ENCODE peak calls at places on chromosomes 6 and 20, in five cellular contexts. Z, J, F, Q and E are unnamed samples.

GRCh38 chr6:115740907-115741306 is 319.8 kb downstream of the FRK start:
- DNase-seq in Z (no peak), J (no peak), F (no peak), Q (no peak), E (no peak)

GRCh38 chr6:3001773-3002293 is 2.1 kb downstream of the NQO2 start:
- DNase-seq in Z (peak), J (no peak), F (no peak), Q (peak), E (peak)

GRCh38 chr6:45082091-45082490 is 246.0 kb upstream of the RUNX2 start:
- DNase-seq in Z (no peak), J (no peak), F (no peak), Q (no peak), E (no peak)

GRCh38 chr6:126123226-126123625 is 136.9 kb downstream of the TRMT11 start:
- DNase-seq in Z (peak), J (no peak), F (no peak), Q (peak), E (peak)

GRCh38 chr20:50325651-50326050 is 135.0 kb downstream of the CEBPB start:
- DNase-seq in Z (no peak), J (no peak), F (no peak), Q (no peak), E (no peak)

GRCh38 chr6:11835065-11835464 is 56.5 kb upstream of the ADTRP start:
- DNase-seq in Z (no peak), J (no peak), F (no peak), Q (no peak), E (no peak)

GRCh38 chr6:139611327-139611958 is 237.0 kb upstream of the CITED2 start:
- DNase-seq in Z (no peak), J (no peak), F (no peak), Q (no peak), E (no peak)

GRCh38 chr20:46751856-46752255 is 42.4 kb downstream of the SLC2A10 start:
- DNase-seq in Z (no peak), J (no peak), F (no peak), Q (peak), E (no peak)

GRCh38 chr20:14232650-14233049 is 104.8 kb downstream of the FLRT3 start:
- DNase-seq in Z (no peak), J (no peak), F (no peak), Q (no peak), E (no peak)

GRCh38 chr6:169288591-169288990 is 34.9 kb upstream of the THBS2 start:
- DNase-seq in Z (no peak), J (no peak), F (no peak), Q (no peak), E (peak)

GRCh38 chr6:33981861-33982260 is 164.0 kb downstream of the GRM4 start:
- DNase-seq in Z (no peak), J (no peak), F (no peak), Q (no peak), E (no peak)

GRCh38 chr20:25493748-25494505 is 86.5 kb downstream of the GINS1 start:
- DNase-seq in Z (no peak), J (no peak), F (no peak), Q (no peak), E (no peak)

GRCh38 chr6:227074-227782 is 65.1 kb upstream of the DUSP22 start:
- DNase-seq in Z (no peak), J (no peak), F (no peak), Q (no peak), E (no peak)

GRCh38 chr6:160103825-160104100 is 17.9 kb upstream of the SLC22A1 start:
- DNase-seq in Z (no peak), J (no peak), F (no peak), Q (no peak), E (no peak)

GRCh38 chr6:166556871-166557322 is 29.6 kb downstream of the RAMACL start:
- DNase-seq in Z (peak), J (no peak), F (no peak), Q (no peak), E (peak)

GRCh38 chr20:38208523-38208922 is 43.5 kb upstream of the TGM2 start:
- DNase-seq in Z (no peak), J (no peak), F (no peak), Q (no peak), E (no peak)

GRCh38 chr6:12233693-12234551 is 56.2 kb upstream of the EDN1 start:
- DNase-seq in Z (peak), J (peak), F (peak), Q (peak), E (peak)

GRCh38 chr6:125700591-125701353 is 48.7 kb upstream of the HEY2 start:
- DNase-seq in Z (no peak), J (peak), F (peak), Q (peak), E (no peak)

GRCh38 chr6:150175611-150176151 is 32.8 kb downstream of the PPP1R14C start:
- DNase-seq in Z (no peak), J (no peak), F (no peak), Q (no peak), E (no peak)

GRCh38 chr20:57998276-57998675 is 230.2 kb downstream of the ANKRD60 start:
- DNase-seq in Z (no peak), J (no peak), F (no peak), Q (peak), E (no peak)

GRCh38 chr6:41843178-41843577 is 52.0 kb downstream of the USP49 start:
- DNase-seq in Z (no peak), J (no peak), F (no peak), Q (no peak), E (no peak)

GRCh38 chr6:160028487-160029275 is 59.8 kb downstream of the IGF2R start:
- DNase-seq in Z (no peak), J (no peak), F (no peak), Q (no peak), E (no peak)

GRCh38 chr20:58231678-58232077 is 3.2 kb upstream of the ANKRD60 start:
- DNase-seq in Z (peak), J (no peak), F (no peak), Q (peak), E (peak)

GRCh38 chr6:170186006-170186908 is 104.6 kb downstream of the DLL1 start:
- DNase-seq in Z (no peak), J (no peak), F (no peak), Q (no peak), E (no peak)

GRCh38 chr6:13550656-13551055 is 23.7 kb upstream of the SIRT5 start:
- DNase-seq in Z (no peak), J (no peak), F (no peak), Q (no peak), E (no peak)

GRCh38 chr6:77106992-77107391 is 356.3 kb downstream of the HTR1B start:
- DNase-seq in Z (peak), J (no peak), F (no peak), Q (peak), E (no peak)

GRCh38 chr20:48839518-48839917 is 11.7 kb upstream of the PREX1 start:
- DNase-seq in Z (no peak), J (peak), F (no peak), Q (peak), E (no peak)
- H3K4ac ChIP-seq in Z (no peak), J (no peak), F (no peak), Q (no peak), E (no peak)

GRCh38 chr6:35037289-35038038 is 103.7 kb downstream of the TCP11 start:
- DNase-seq in Z (no peak), J (no peak), F (no peak), Q (no peak), E (no peak)
- H2AK5ac ChIP-seq in Z (peak), J (no peak), F (no peak), Q (no peak), E (no peak)

GRCh38 chr20:62768815-62769287 is 27.4 kb upstream of the MRGBP start:
- DNase-seq in Z (no peak), J (no peak), F (no peak), Q (no peak), E (peak)

GRCh38 chr20:62768234-62768814 is 27.9 kb upstream of the MRGBP start:
- DNase-seq in Z (no peak), J (no peak), F (no peak), Q (no peak), E (no peak)

GRCh38 chr20:62770111-62770910 is 26.0 kb upstream of the MRGBP start:
- DNase-seq in Z (no peak), J (no peak), F (no peak), Q (no peak), E (no peak)

GRCh38 chr20:62770916-62771315 is 25.4 kb upstream of the MRGBP start:
- DNase-seq in Z (no peak), J (no peak), F (no peak), Q (no peak), E (no peak)

GRCh38 chr20:62769346-62770071 is 26.8 kb upstream of the MRGBP start:
- DNase-seq in Z (no peak), J (no peak), F (no peak), Q (no peak), E (no peak)
- H3K4ac ChIP-seq in Z (no peak), J (no peak), F (no peak), Q (no peak), E (no peak)

DNA sequence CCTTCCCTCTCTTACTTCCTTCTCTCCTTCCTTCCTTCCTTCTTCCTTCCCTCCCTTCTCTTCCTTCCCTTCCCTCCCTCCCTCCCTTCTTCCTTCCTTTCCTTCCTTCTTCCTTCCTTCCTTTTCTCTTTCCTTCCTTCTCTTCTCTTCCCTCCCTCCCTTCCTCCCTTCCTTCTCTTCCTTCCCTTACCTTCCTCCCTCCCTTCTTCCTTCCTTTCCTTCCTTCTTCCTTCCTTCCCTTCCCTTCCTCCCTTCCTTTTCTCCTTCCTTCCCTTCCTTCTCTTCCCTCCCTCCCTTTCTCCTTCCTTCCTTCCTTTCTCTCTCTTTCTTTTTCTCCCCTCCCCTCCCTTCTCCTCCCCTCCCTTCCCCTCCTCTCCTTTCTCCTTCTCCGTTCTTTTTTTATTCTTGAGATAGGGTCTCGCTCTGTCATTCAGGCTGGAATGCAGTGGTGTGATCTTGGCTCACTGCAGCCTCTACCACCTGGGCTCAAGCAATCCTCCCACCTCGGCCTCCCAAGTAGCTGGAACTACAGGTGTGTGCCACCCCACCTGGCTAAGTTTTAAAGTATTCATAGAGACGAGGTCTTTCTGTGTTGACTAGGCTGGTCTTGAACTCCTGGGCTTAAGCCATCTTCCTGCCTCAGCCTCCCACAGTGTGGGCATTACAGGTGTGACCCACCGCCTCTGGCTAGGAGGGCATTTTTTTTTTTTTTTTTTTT is 1.1 kb upstream of the ZNF512B start:
- DNase-seq in Z (no peak), J (no peak), F (no peak), Q (no peak), E (no peak)
- H2AK5ac ChIP-seq in Z (no peak), J (no peak), F (peak), Q (no peak), E (peak)

DNA sequence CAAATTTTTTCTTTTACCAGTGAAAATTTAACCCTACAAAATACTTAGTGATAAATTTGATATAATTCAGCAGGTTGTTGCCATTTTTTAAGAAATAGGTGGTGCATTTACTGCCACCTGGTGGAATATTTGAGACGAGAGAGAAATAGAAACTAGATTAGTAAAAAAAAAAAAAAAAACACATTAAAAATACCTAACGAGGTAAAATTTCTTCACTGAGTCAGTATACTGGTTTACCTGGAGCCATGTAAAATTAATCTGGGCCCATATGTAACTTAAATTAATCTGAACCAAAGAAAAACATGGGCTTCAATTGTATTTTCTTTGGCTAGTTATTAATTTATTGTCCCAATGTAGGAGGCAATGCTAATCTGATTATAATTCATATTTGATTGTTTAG is 520.8 kb downstream of the EPM2A start:
- DNase-seq in Z (peak), J (no peak), F (peak), Q (peak), E (peak)
- H3K4ac ChIP-seq in Z (no peak), J (no peak), F (no peak), Q (no peak), E (no peak)

GRCh38 chr6:106974337-106974998 is at the start of gene CD24:
- DNase-seq in Z (peak), J (peak), F (peak), Q (peak), E (no peak)

GRCh38 chr6:106973018-106973840 is 1.3 kb downstream of the CD24 start:
- DNase-seq in Z (no peak), J (peak), F (peak), Q (peak), E (no peak)

GRCh38 chr6:106972500-106972899 is 2.0 kb downstream of the CD24 start:
- DNase-seq in Z (peak), J (no peak), F (peak), Q (peak), E (no peak)

GRCh38 chr6:106974999-106975698 is 620 bp upstream of the CD24 start:
- DNase-seq in Z (peak), J (peak), F (peak), Q (peak), E (no peak)

GRCh38 chr6:106973841-106974336 is 640 bp downstream of the CD24 start:
- DNase-seq in Z (peak), J (no peak), F (peak), Q (peak), E (no peak)
- H2AK5ac ChIP-seq in Z (no peak), J (no peak), F (peak), Q (no peak), E (no peak)

GRCh38 chr20:1964659-1965405 is 29.0 kb downstream of the PDYN start:
- DNase-seq in Z (peak), J (no peak), F (no peak), Q (peak), E (no peak)

GRCh38 chr20:1964061-1964460 is 29.8 kb downstream of the PDYN start:
- DNase-seq in Z (no peak), J (no peak), F (no peak), Q (no peak), E (no peak)

GRCh38 chr20:1968958-1969357 is 24.9 kb downstream of the PDYN start:
- DNase-seq in Z (no peak), J (no peak), F (no peak), Q (no peak), E (no peak)

GRCh38 chr20:1961374-1961773 is 32.5 kb downstream of the PDYN start:
- DNase-seq in Z (no peak), J (no peak), F (no peak), Q (no peak), E (no peak)

GRCh38 chr20:1965520-1966278 is 28.2 kb downstream of the PDYN start:
- DNase-seq in Z (peak), J (peak), F (peak), Q (peak), E (peak)
- H3K4ac ChIP-seq in Z (no peak), J (no peak), F (no peak), Q (no peak), E (no peak)